ENCODE peak calls at places on chromosomes 6 and 20, in four cellular contexts. J is stomach, A is heart right ventricle, N is adrenal gland. Q is an unnamed sample.

GRCh38 chr6:32183483-32184083 is 470 bp downstream of the AGER start:
- DNase-seq in J (no peak), A (no peak), N (no peak), Q (peak)

GRCh38 chr6:15921243-15921642 is 207.6 kb upstream of the MYLIP start:
- DNase-seq in J (no peak), N (no peak), A (no peak), Q (no peak)

GRCh38 chr6:80104520-80104919 is 2.0 kb upstream of the BCKDHB start:
- DNase-seq in J (no peak), N (no peak), A (no peak), Q (no peak)

GRCh38 chr6:168441434-168442391 is 729 bp downstream of the SMOC2 start:
- DNase-seq in J (no peak), N (no peak), A (no peak), Q (no peak)

GRCh38 chr20:48359692-48360337 is 468.0 kb downstream of the PREX1 start:
- DNase-seq in A (no peak), J (no peak), N (no peak), Q (no peak)

GRCh38 chr6:106628658-106629102 is 618 bp downstream of the RTN4IP1 start:
- DNase-seq in J (no peak), A (no peak), N (no peak), Q (no peak)

GRCh38 chr20:51335329-51335841 is 207.1 kb downstream of the NFATC2 start:
- DNase-seq in A (no peak), J (no peak), N (no peak), Q (no peak)

GRCh38 chr6:84762220-84762940 is 2.0 kb downstream of the TBX18 start:
- DNase-seq in J (no peak), N (no peak), A (peak), Q (peak)

GRCh38 chr20:39040116-39040515 is 78.0 kb downstream of the DHX35 start:
- DNase-seq in A (no peak), J (no peak), N (no peak), Q (no peak)

GRCh38 chr6:166678426-166678825 is 51.4 kb upstream of the RPS6KA2 start:
- DNase-seq in A (no peak), N (no peak), J (peak), Q (no peak)

GRCh38 chr6:90087103-90087833 is 193.0 kb downstream of the GJA10 start:
- DNase-seq in J (no peak), N (no peak), A (no peak), Q (no peak)
- H3K27ac ChIP-seq in J (no peak), N (no peak), A (no peak), Q (no peak)

DNA sequence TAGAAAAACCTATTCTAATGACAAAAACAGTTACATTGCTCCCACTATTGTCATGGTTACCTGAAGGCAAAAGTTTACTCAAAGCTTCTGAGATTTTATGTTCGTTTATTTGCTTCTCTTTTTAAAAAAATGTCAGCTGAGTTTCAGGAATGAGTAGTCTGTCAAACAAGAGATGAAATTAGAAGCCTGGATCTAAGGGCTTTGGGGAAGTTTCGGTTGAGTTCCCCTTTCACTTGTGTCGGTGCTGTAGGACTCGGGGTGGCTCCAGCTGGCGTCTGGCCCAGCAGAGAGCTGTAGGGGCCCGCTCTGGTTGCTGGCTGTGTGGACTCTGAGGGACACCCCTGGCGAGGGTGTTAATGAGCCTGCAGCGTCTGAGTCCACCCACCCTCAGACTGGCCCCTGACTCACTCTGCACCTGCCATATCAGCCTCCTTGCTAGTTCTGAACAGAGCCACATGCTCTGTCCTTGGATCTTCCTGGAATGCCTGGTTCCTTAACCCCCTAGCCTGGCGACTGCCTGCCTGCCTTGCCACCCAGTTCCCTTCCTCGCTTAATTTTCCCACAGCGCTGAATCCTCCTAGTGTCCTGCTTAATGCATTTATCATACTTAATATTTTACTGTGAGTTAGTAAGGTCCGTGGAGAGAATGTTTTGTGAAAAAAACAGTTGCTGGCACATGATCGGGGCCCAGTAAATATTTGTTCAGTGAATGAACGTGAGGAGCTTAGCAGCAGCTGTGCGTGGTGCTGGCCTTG is 1.4 kb downstream of the DNAJC5 start:
- DNase-seq in A (peak), J (peak), N (peak), Q (peak)
- H3K27ac ChIP-seq in A (peak), J (peak), N (peak), Q (peak)

DNA sequence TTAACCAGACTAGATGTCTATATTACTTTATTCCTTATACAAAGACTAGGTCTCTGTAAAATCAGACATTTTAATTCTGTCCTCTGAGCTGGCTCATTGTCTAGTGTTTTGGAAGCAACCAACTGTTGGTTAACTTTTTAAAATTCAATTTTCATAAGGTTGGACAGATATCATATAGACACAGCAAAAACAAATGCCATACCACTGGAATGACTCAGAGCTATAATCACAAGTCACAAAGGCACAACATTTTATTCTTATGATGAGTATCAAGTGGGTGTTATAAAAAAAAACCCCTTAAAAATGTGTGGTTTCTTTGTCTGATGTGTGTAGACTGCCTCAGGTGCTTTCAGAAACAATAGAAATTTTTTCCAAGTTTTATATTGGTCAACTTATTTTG is 296.2 kb upstream of the MARCKS start:
- DNase-seq in A (no peak), N (no peak), J (no peak), Q (no peak)
- H3K27ac ChIP-seq in A (no peak), N (no peak), J (no peak), Q (no peak)

DNA sequence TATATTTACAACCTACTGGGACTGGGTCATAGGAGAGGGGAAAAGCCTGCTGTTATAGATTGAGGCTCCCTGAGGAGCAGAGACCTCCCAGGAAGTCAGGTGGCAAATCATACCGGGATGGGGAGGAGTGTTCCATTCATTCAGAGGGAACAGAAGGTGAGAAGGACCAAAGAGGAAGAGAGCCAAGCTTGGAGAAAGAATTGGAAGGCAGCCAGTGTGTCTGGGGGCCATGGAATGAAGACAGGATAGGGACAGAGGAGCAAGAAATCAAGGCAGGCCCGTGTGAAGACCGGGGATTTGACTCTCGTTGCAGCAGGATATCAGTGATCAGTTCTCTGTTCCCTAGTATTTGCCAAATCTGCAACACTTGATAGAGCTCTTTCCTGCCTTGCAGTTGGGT is 5.7 kb upstream of the ZNF217 start:
- DNase-seq in N (no peak), A (no peak), J (peak), Q (no peak)
- H3K27ac ChIP-seq in N (no peak), A (no peak), J (peak), Q (no peak)

Q was measured in right cardiac atrium.